ENCODE peak calls at places on chromosomes 1 and 21, in eight cellular contexts. One of them, this sample, is unnamed.

GRCh38 chr1:53043271-53043670 is 18.7 kb upstream of the PODN start:
- DNase-seq in stimulated activated CD4-positive, alpha-beta T cell treated with anti-CD3 and anti-CD28 coated beads, Interleukin-1b, Interleukin-23, amount 100 ng/mL, for 1 hour: no peak
- DNase-seq in DMS79: no peak
- DNase-seq in hypothalamus: no peak
- DNase-seq in uterus: no peak
- DNase-seq in mucosa of descending colon: no peak
- DNase-seq in upper lobe of right lung: no peak
- DNase-seq in H4: no peak
- DNase-seq in this sample: no peak

GRCh38 chr1:1629430-1630190 is 2.4 kb upstream of the MMP23B start:
- DNase-seq in hypothalamus: no peak
- DNase-seq in DMS79: no peak
- DNase-seq in mucosa of descending colon: peak
- DNase-seq in uterus: no peak
- DNase-seq in stimulated activated CD4-positive, alpha-beta T cell treated with anti-CD3 and anti-CD28 coated beads, Interleukin-1b, Interleukin-23, amount 100 ng/mL, for 1 hour: no peak
- DNase-seq in upper lobe of right lung: peak
- DNase-seq in H4: no peak
- DNase-seq in this sample: no peak

GRCh38 chr1:85200870-85201339 is at the start of gene SYDE2:
- DNase-seq in uterus: peak
- DNase-seq in stimulated activated CD4-positive, alpha-beta T cell treated with anti-CD3 and anti-CD28 coated beads, Interleukin-1b, Interleukin-23, amount 100 ng/mL, for 1 hour: peak
- DNase-seq in upper lobe of right lung: peak
- DNase-seq in mucosa of descending colon: peak
- DNase-seq in H4: peak
- DNase-seq in DMS79: peak
- DNase-seq in hypothalamus: peak
- DNase-seq in this sample: no peak

GRCh38 chr1:155759966-155760630 is 71.2 kb downstream of the DAP3 start:
- DNase-seq in hypothalamus: no peak
- DNase-seq in uterus: no peak
- DNase-seq in upper lobe of right lung: no peak
- DNase-seq in stimulated activated CD4-positive, alpha-beta T cell treated with anti-CD3 and anti-CD28 coated beads, Interleukin-1b, Interleukin-23, amount 100 ng/mL, for 1 hour: no peak
- DNase-seq in mucosa of descending colon: no peak
- DNase-seq in H4: no peak
- DNase-seq in DMS79: no peak
- DNase-seq in this sample: no peak

GRCh38 chr1:118209648-118210047 is 24.6 kb upstream of the SPAG17 start:
- DNase-seq in H4: no peak
- DNase-seq in mucosa of descending colon: no peak
- DNase-seq in stimulated activated CD4-positive, alpha-beta T cell treated with anti-CD3 and anti-CD28 coated beads, Interleukin-1b, Interleukin-23, amount 100 ng/mL, for 1 hour: no peak
- DNase-seq in hypothalamus: no peak
- DNase-seq in DMS79: no peak
- DNase-seq in uterus: no peak
- DNase-seq in upper lobe of right lung: no peak
- DNase-seq in this sample: no peak

GRCh38 chr1:104706631-104707147 is 957.0 kb downstream of the AMY1C start:
- DNase-seq in stimulated activated CD4-positive, alpha-beta T cell treated with anti-CD3 and anti-CD28 coated beads, Interleukin-1b, Interleukin-23, amount 100 ng/mL, for 1 hour: no peak
- DNase-seq in hypothalamus: no peak
- DNase-seq in H4: peak
- DNase-seq in upper lobe of right lung: no peak
- DNase-seq in mucosa of descending colon: no peak
- DNase-seq in uterus: no peak
- DNase-seq in DMS79: peak
- DNase-seq in this sample: no peak

GRCh38 chr1:200021537-200022238 is 5.8 kb upstream of the NR5A2 start:
- DNase-seq in upper lobe of right lung: no peak
- DNase-seq in DMS79: no peak
- DNase-seq in H4: no peak
- DNase-seq in hypothalamus: no peak
- DNase-seq in uterus: no peak
- DNase-seq in mucosa of descending colon: no peak
- DNase-seq in stimulated activated CD4-positive, alpha-beta T cell treated with anti-CD3 and anti-CD28 coated beads, Interleukin-1b, Interleukin-23, amount 100 ng/mL, for 1 hour: no peak
- DNase-seq in this sample: no peak

GRCh38 chr1:7595338-7595737 is 175.8 kb upstream of the VAMP3 start:
- DNase-seq in uterus: no peak
- DNase-seq in upper lobe of right lung: peak
- DNase-seq in DMS79: no peak
- DNase-seq in hypothalamus: no peak
- DNase-seq in H4: no peak
- DNase-seq in mucosa of descending colon: no peak
- DNase-seq in stimulated activated CD4-positive, alpha-beta T cell treated with anti-CD3 and anti-CD28 coated beads, Interleukin-1b, Interleukin-23, amount 100 ng/mL, for 1 hour: no peak
- DNase-seq in this sample: no peak

GRCh38 chr1:8458607-8459006 is 140.7 kb downstream of the SLC45A1 start:
- DNase-seq in uterus: no peak
- DNase-seq in hypothalamus: no peak
- DNase-seq in stimulated activated CD4-positive, alpha-beta T cell treated with anti-CD3 and anti-CD28 coated beads, Interleukin-1b, Interleukin-23, amount 100 ng/mL, for 1 hour: no peak
- DNase-seq in H4: no peak
- DNase-seq in DMS79: no peak
- DNase-seq in mucosa of descending colon: no peak
- DNase-seq in upper lobe of right lung: no peak
- DNase-seq in this sample: no peak

GRCh38 chr1:209383422-209383821 is 200.1 kb upstream of the CAMK1G start:
- DNase-seq in H4: no peak
- DNase-seq in upper lobe of right lung: no peak
- DNase-seq in stimulated activated CD4-positive, alpha-beta T cell treated with anti-CD3 and anti-CD28 coated beads, Interleukin-1b, Interleukin-23, amount 100 ng/mL, for 1 hour: no peak
- DNase-seq in DMS79: no peak
- DNase-seq in uterus: no peak
- DNase-seq in hypothalamus: no peak
- DNase-seq in mucosa of descending colon: no peak
- DNase-seq in this sample: no peak

GRCh38 chr1:43933386-43934278 is at the start of gene ARTN:
- DNase-seq in DMS79: peak
- DNase-seq in hypothalamus: no peak
- DNase-seq in H4: no peak
- DNase-seq in upper lobe of right lung: peak
- DNase-seq in mucosa of descending colon: peak
- DNase-seq in stimulated activated CD4-positive, alpha-beta T cell treated with anti-CD3 and anti-CD28 coated beads, Interleukin-1b, Interleukin-23, amount 100 ng/mL, for 1 hour: no peak
- DNase-seq in uterus: no peak
- DNase-seq in this sample: no peak

GRCh38 chr21:19368944-19369343 is 965.4 kb upstream of the TMPRSS15 start:
- DNase-seq in DMS79: no peak
- DNase-seq in mucosa of descending colon: no peak
- DNase-seq in H4: peak
- DNase-seq in upper lobe of right lung: no peak
- DNase-seq in uterus: no peak
- DNase-seq in stimulated activated CD4-positive, alpha-beta T cell treated with anti-CD3 and anti-CD28 coated beads, Interleukin-1b, Interleukin-23, amount 100 ng/mL, for 1 hour: no peak
- DNase-seq in hypothalamus: no peak
- DNase-seq in this sample: no peak